ENCODE peak calls at places on chromosomes 12 and 14, in four cellular contexts. Y is ovary, B is BE2C, F is transverse colon. S is an unnamed sample. For H3K9me3 and H3K4me1, the result is how much of the 10 kb centered on the place peaks cover.

GRCh38 chr14:33357225-33358010 is 418.7 kb downstream of the NPAS3 start:
- DNase-seq in F (peak), B (no peak), Y (no peak), S (no peak)

GRCh38 chr12:2348477-2348852 is 295.7 kb downstream of the CACNA1C start:
- DNase-seq in Y (no peak), B (no peak), F (no peak), S (no peak)

GRCh38 chr14:59060841-59061240 is 127.6 kb upstream of the DAAM1 start:
- DNase-seq in F (no peak), Y (no peak), B (no peak), S (no peak)

GRCh38 chr12:45518516-45519235 is 210.8 kb upstream of the ARID2 start:
- DNase-seq in Y (no peak), F (no peak), B (no peak), S (no peak)

GRCh38 chr14:89678715-89679220 is 261.7 kb upstream of the FOXN3 start:
- DNase-seq in B (no peak), F (no peak), Y (no peak), S (no peak)

GRCh38 chr12:128695697-128696096 is 128.1 kb downstream of the SLC15A4 start:
- DNase-seq in Y (no peak), B (no peak), F (no peak), S (no peak)

GRCh38 chr14:25150401-25150800 is 100.5 kb upstream of the STXBP6 start:
- DNase-seq in B (no peak), Y (no peak), F (no peak), S (no peak)

GRCh38 chr14:68016243-68016914 is 196.8 kb downstream of the RAD51B start:
- DNase-seq in Y (no peak), F (no peak), B (no peak), S (no peak)

GRCh38 chr14:100858838-100859220 is 32.9 kb downstream of the MEG3 start:
- DNase-seq in F (no peak), Y (no peak), B (no peak), S (peak)

DNA sequence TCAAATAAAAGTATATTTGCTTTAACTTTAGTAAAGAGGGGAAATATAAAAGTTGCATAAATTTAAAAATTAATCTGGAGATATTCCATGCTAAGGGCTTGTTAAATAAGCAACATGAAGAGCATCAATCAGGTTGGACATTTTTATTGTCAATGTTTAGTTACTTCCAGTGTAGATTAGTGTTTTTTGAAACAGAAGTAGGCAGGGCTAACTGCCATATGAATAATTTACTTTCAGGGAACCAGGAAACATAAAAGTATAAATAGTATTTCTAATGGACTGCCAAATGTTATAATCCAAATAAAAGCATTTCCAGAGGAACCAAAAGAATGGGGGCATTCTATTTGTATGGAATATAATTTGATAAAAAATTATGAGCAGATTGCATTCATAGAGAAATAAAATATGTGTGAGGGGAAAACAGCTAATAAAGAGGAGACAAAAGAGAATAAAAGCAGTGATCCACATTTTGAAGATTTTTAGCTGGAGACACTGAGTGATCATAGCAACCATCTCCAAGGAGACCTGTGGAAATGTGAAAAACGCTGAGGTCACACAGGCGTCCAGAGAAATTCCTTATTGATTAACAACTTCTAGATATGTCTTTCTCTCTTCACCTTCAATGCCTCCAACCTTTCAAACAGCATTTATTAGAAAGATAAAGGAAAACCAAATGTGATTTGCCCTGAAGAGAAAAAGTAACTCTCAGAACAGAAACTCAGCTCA is 70.8 kb downstream of the SRGAP1 start:
- DNase-seq in F (no peak), Y (no peak), B (no peak), S (no peak)
- H3K9me3 ChIP-seq in F (under half), Y (under half), B (under half), S (under half)

DNA sequence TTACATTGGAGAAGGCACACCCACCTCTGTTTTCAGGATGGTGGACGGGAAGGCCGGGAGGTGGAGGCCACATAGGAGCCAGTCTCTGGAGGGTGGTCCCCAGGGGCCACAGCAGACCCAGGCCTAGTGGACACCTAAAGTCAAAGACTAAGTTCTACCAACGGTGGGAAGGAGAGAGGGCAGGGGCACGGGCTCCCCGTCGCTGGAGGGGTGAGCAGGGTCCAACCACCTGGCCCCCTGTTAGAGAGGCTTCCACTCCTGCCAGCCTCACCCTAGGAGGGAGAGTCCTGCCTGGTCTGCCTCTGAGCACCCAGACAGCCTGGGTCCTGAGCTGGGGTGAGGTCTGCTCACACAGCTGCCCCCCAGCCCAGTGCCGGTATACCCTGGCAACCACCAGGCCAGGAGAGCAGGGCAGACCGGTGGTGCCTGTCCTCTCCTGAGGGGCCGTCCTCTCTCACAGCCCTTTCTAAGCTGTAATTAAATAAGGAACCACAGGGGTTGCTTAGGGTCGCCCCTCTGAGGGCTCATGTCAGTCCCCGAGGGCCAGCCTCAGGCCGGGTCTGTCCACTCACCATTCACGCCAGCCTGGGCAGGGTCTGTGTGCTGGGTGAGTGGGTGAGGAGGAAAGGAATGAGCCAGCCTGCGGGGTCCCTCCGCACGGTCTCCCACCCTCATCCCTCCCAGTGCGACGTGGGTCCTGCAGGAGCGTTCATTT is 2.3 kb downstream of the INF2 start:
- DNase-seq in B (no peak), F (no peak), Y (no peak), S (peak)
- H3K4me1 ChIP-seq in B (under half), F (under half), Y (under half), S (under half)

DNA sequence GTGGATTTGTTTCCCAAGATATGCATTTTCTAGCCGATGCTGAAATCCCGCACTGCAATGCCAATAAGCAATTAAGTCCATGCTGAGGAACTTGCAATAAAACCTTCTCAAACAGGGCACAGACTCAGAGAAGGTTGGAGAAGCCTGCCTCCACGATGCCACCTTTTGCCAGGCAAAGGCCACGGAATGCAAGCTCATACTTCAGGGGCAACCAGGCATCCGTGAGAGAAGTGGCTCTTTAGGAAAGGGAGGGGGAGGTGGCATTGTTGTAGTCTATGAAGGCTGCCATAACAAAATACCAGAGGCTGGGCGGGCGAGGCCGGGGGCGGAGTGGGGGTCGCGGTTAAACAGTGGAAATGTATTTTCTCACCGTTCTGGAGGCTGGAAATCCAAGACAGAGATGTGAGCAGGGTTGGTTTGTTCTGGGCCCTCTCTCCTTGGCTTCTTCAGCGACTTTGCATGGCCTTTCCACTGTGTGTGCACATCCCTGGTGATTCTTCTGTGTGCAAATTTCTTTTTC is 689.5 kb downstream of the VRK1 start:
- DNase-seq in B (no peak), F (no peak), Y (no peak), S (no peak)
- H3K9me3 ChIP-seq in B (under half), F (under half), Y (under half), S (under half)

GRCh38 chr12:111408116-111408440 is 2.4 kb downstream of the SH2B3 start:
- DNase-seq in Y (no peak), F (no peak), B (no peak), S (no peak)

GRCh38 chr12:111408686-111409402 is 3.1 kb downstream of the SH2B3 start:
- DNase-seq in Y (no peak), B (no peak), F (no peak), S (no peak)

GRCh38 chr12:111410229-111411186 is 4.8 kb downstream of the SH2B3 start:
- DNase-seq in Y (no peak), F (no peak), B (no peak), S (peak)

GRCh38 chr12:111411187-111411764 is 5.6 kb downstream of the SH2B3 start:
- DNase-seq in F (no peak), B (no peak), Y (no peak), S (no peak)

DNA sequence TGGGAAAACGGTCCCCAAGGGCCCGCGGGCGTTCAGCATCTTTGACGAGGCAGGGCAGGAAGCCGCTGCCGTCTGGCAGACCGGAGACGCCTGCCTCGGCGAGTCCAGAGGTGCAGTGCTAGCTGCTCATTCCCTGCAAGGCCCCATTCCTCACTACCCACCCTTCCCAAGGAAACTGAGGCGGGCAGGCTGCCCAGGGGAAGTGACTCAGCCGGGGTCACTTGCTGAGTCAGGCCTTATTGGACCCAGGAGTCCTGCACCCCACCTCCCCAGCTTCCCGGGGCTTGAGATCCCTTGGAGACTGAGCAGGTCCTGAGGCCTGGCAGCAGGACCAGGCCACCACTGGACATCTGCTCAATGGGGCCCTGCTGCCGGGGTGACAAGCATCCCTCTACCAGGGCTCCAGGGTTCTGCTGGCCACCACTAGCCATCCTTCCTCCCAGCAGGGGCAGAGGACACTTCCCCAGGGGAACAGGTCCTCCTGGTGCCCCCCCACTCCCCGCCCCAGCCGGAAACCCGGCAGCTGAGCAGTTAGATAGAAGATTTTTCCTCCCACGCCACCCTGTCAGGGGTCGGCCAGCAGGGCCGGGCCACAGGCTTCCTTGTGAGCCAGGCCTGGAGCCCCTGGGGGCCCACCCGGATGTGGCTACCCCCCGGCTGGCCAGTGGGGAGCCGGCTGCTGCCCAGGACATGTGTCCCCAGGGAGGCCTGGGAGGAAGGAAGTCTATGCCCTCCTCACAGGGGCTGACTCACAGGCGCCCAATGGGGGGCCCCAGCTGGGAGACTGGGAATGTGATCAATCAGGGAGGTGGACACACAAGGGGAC is 3.9 kb downstream of the SH2B3 start:
- DNase-seq in Y (no peak), F (no peak), B (peak), S (peak)
- H3K4me1 ChIP-seq in Y (under half), F (under half), B (under half), S (under half)

GRCh38 chr12:9721394-9722092 is 11.4 kb downstream of the CLECL1 start:
- DNase-seq in F (no peak), B (no peak), Y (no peak), S (no peak)

GRCh38 chr12:9727813-9728212 is 5.1 kb downstream of the CLECL1 start:
- DNase-seq in F (no peak), B (no peak), Y (no peak), S (no peak)

GRCh38 chr12:9719835-9720234 is 13.1 kb downstream of the CLECL1 start:
- DNase-seq in B (no peak), Y (no peak), F (no peak), S (no peak)

GRCh38 chr12:9725471-9725870 is 7.4 kb downstream of the CLECL1 start:
- DNase-seq in F (no peak), B (no peak), Y (no peak), S (no peak)

GRCh38 chr12:9724023-9724422 is 8.9 kb downstream of the CLECL1 start:
- DNase-seq in F (no peak), B (no peak), Y (no peak), S (no peak)
- H3K9me3 ChIP-seq in F (under half), B (under half), Y (under half), S (under half)